ENCODE peak calls at places on chromosomes 16 and 17, in four cellular contexts. U is IMR-90, G is dorsolateral prefrontal cortex, R is tibial artery. D is an unnamed sample.

GRCh38 chr17:40437095-40437732 is 6.0 kb upstream of the IGFBP4 start:
- DNase-seq in R (peak), G (no peak), U (peak), D (no peak)

GRCh38 chr16:89922477-89922883 is 662 bp upstream of the TUBB3 start:
- DNase-seq in U (peak), G (peak), R (peak), D (no peak)

GRCh38 chr17:40516581-40517285 is 15.3 kb upstream of the TNS4 start:
- DNase-seq in R (peak), U (no peak), G (no peak), D (peak)

GRCh38 chr16:87740909-87741424 is 24.8 kb downstream of the KLHDC4 start:
- DNase-seq in U (peak), G (peak), R (no peak), D (no peak)

GRCh38 chr17:10156579-10157488 is 41.6 kb downstream of the GAS7 start:
- DNase-seq in G (no peak), U (no peak), R (peak), D (peak)

GRCh38 chr17:4536742-4537411 is 18.3 kb downstream of the MYBBP1A start:
- DNase-seq in G (no peak), U (peak), R (no peak), D (no peak)

GRCh38 chr16:16006650-16007049 is 57.2 kb downstream of the ABCC1 start:
- DNase-seq in R (no peak), U (no peak), G (no peak), D (no peak)

GRCh38 chr16:72493681-72494415 is 321.9 kb upstream of the PMFBP1 start:
- DNase-seq in G (no peak), U (peak), R (no peak), D (no peak)

GRCh38 chr16:31141489-31142108 is 6.1 kb upstream of the PRSS8 start:
- DNase-seq in G (no peak), R (peak), U (peak), D (peak)

GRCh38 chr17:18959071-18959844 is 7.3 kb downstream of the SLC5A10 start:
- DNase-seq in U (no peak), G (no peak), R (no peak), D (no peak)

GRCh38 chr16:4801962-4802658 is at the start of gene ROGDI:
- DNase-seq in R (peak), G (peak), U (peak), D (peak)

GRCh38 chr16:63877401-63877800 is 1244.5 kb downstream of the CDH11 start:
- DNase-seq in U (no peak), G (no peak), R (no peak), D (no peak)

GRCh38 chr17:64969046-64969501 is 49.8 kb upstream of the LRRC37A3 start:
- DNase-seq in G (no peak), U (no peak), R (no peak), D (no peak)

GRCh38 chr16:2468725-2469398 is 2.2 kb upstream of the NTN3 start:
- DNase-seq in R (no peak), U (no peak), G (no peak), D (peak)

GRCh38 chr16:21283521-21284289 is 5.6 kb upstream of the CRYM start:
- DNase-seq in R (peak), U (peak), G (no peak), D (peak)

GRCh38 chr17:68518063-68518815 is 6.0 kb downstream of the PRKAR1A start:
- DNase-seq in R (no peak), G (no peak), U (no peak), D (no peak)

GRCh38 chr17:77400445-77400870 is 259.7 kb downstream of the SEC14L1 start:
- DNase-seq in R (peak), G (no peak), U (no peak), D (peak)

GRCh38 chr17:76495663-76496400 is 5.4 kb downstream of the RHBDF2 start:
- DNase-seq in R (no peak), G (no peak), U (no peak), D (no peak)

DNA sequence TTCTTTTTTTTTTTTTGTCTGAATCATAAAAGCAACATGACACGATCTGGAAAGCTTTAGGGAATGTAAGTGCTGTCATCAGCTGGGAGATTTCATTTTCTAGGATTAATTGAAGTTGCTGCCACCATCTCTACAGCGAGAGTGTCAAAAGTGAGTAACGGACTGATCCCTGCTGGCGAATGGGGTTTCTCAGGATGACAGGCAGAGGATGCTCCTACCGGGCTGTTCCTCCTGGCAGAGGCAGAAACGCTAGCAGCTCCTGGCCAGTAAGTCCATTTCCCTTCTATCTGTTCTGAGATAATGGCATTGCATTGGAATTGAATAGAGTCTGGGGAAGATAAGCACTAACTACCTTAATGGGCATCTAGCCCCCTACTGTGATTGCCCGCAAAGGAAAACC is 80.5 kb upstream of the KIFC3 start:
- DNase-seq in R (peak), U (peak), G (no peak), D (no peak)
- TF ChIP-seq CTCF in R (no peak), U (no peak), G (no peak), D (no peak)

GRCh38 chr17:2867441-2868424 is 71.5 kb downstream of the RAP1GAP2 start:
- DNase-seq in G (no peak), R (no peak), U (peak), D (no peak)
- TF ChIP-seq CTCF in G (no peak), R (no peak), U (peak), D (no peak)

GRCh38 chr17:63151981-63152523 is 186.0 kb downstream of the TANC2 start:
- DNase-seq in R (no peak), G (no peak), U (peak), D (no peak)

GRCh38 chr17:63153488-63153887 is 187.5 kb downstream of the TANC2 start:
- DNase-seq in U (no peak), G (no peak), R (no peak), D (no peak)

GRCh38 chr17:63154586-63155244 is 188.7 kb downstream of the TANC2 start:
- DNase-seq in R (no peak), U (no peak), G (no peak), D (no peak)

GRCh38 chr17:63150994-63151464 is 185.0 kb downstream of the TANC2 start:
- DNase-seq in U (peak), R (no peak), G (no peak), D (no peak)

DNA sequence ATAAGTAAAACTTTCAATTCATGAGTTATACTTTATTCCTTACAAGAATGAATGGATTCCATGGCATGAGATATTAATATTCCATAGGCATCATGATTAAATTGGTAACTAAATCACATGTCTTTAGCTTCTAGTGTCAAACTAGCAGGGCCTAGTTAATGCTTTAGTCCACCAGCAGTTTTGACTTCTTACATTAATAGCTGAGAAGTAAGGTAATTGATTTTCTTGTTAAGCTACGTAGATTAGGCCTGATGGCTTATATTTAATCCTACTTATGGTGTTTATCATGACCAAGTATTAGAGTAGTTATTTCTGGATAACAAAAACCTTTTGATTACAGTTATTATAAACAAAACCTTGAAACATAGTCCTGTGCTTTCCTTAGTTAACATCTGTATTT is 184.4 kb downstream of the TANC2 start:
- DNase-seq in G (no peak), U (no peak), R (no peak), D (no peak)
- TF ChIP-seq CTCF in G (no peak), U (no peak), R (no peak), D (no peak)

DNA sequence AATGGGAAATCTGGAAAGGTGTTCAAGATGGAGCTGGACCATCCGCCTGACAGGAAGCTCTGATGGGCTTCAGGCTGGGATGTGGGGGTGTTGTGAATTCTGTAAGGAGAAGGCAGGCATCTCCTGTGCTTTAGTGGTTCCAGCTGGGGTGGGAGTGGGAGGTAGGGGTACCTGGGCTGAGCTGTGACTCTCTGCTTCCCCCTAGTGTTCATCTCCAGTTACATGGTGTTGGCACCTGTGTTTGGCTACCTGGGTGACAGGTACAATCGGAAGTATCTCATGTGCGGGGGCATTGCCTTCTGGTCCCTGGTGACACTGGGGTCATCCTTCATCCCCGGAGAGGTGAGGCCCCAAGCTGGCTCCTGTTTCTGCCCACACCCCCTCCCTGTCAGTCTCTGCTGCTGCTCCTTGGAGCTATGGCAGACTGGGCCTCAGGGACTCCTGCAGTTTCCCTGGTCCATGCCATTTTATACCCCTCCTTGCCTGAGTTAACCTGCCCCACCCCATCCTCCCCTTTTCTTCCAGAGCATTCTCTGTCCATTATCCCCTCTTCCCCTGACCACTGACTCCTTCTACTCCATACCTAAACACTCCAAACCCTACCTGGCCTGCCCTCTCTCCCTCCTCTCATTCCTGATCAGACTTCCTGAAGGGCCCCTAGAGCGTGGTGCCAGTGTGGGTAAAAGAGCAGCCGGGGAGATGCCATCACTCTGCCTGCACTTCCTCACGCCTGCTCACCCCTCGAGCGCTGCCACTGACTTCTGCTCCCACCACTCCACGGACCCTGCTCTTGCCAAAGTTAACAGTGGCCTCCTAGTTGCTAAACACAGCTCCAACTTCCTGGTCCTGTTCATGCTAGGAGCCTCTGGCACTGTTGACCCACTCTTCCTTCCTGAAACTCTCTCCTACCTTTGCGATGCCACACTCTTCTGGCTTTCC is 3.4 kb downstream of the SPNS1 start:
- DNase-seq in G (no peak), U (no peak), R (no peak), D (peak)
- TF ChIP-seq CTCF in G (peak), U (no peak), R (no peak), D (peak)

GRCh38 chr16:35410438-35410837 is 1951.0 kb downstream of the TP53TG3F start:
- DNase-seq in R (no peak), G (no peak), U (no peak), D (no peak)
- TF ChIP-seq CTCF in R (no peak), G (no peak), U (no peak), D (no peak)

GRCh38 chr17:38563362-38564253 is 42.1 kb downstream of the SRCIN1 start:
- DNase-seq in R (no peak), G (no peak), U (no peak), D (no peak)
- TF ChIP-seq CTCF in R (no peak), G (no peak), U (no peak), D (peak)

D was measured in GM13976.